ENCODE peak calls at places on chromosomes 6 and 20, in four cellular contexts. K is H1, J is GM12878, E is K562. U is an unnamed sample.

GRCh38 chr6:109521100-109521499 is 38.1 kb upstream of the ZBTB24 start:
- DNase-seq in K (no peak), J (no peak), E (no peak), U (no peak)

GRCh38 chr6:137405806-137406205 is 88.4 kb downstream of the OLIG3 start:
- DNase-seq in K (no peak), J (no peak), E (no peak), U (no peak)

GRCh38 chr6:98037571-98037970 is 754.6 kb upstream of the MMS22L start:
- DNase-seq in K (no peak), J (no peak), E (no peak), U (no peak)

GRCh38 chr6:53679446-53679933 is 13.9 kb upstream of the KLHL31 start:
- DNase-seq in K (no peak), J (no peak), E (peak), U (peak)

GRCh38 chr20:44218441-44218840 is 7.9 kb upstream of the OSER1 start:
- DNase-seq in K (no peak), J (no peak), E (no peak), U (no peak)

GRCh38 chr6:157464653-157465535 is 83.9 kb downstream of the ZDHHC14 start:
- DNase-seq in K (no peak), J (peak), E (no peak), U (no peak)

GRCh38 chr20:57618091-57618765 is 2.0 kb downstream of the ZBP1 start:
- DNase-seq in K (no peak), J (no peak), E (no peak), U (no peak)

GRCh38 chr20:60022849-60023248 is 64.6 kb downstream of the CDH26 start:
- DNase-seq in K (no peak), J (no peak), E (no peak), U (no peak)

GRCh38 chr20:58550661-58551060 is 35.5 kb upstream of the APCDD1L start:
- DNase-seq in K (no peak), J (no peak), E (peak), U (no peak)

GRCh38 chr20:22106308-22106938 is 401.0 kb downstream of the PAX1 start:
- DNase-seq in K (no peak), J (no peak), E (no peak), U (peak)

GRCh38 chr6:41255638-41256246 is 27.6 kb downstream of the TREML4 start:
- DNase-seq in K (no peak), J (no peak), E (no peak), U (no peak)

GRCh38 chr6:131685266-131685780 is 15.9 kb downstream of the OR2A4 start:
- DNase-seq in K (no peak), J (peak), E (no peak), U (no peak)

GRCh38 chr6:6131492-6132109 is 124.9 kb upstream of the NRN1 start:
- DNase-seq in K (peak), J (no peak), E (peak), U (peak)

GRCh38 chr6:130282234-130282995 is 59.7 kb upstream of the SAMD3 start:
- DNase-seq in K (no peak), J (no peak), E (no peak), U (peak)

GRCh38 chr6:105449756-105450390 is 47.0 kb upstream of the PREP start:
- DNase-seq in K (no peak), J (no peak), E (no peak), U (no peak)

GRCh38 chr20:370151-370600 is 10.4 kb upstream of the TRIB3 start:
- DNase-seq in K (no peak), J (no peak), E (no peak), U (peak)

GRCh38 chr6:26240157-26240980 is 124.6 kb upstream of the BTN3A2 start:
- DNase-seq in K (no peak), J (peak), E (no peak), U (no peak)

GRCh38 chr20:53911301-53911700 is 159.1 kb downstream of the BCAS1 start:
- DNase-seq in K (no peak), J (no peak), E (no peak), U (no peak)

GRCh38 chr6:53591873-53592272 is 47.0 kb upstream of the GCLC start:
- DNase-seq in K (no peak), J (no peak), E (no peak), U (no peak)

GRCh38 chr20:61609461-61609860 is 357.4 kb downstream of the CDH4 start:
- DNase-seq in K (no peak), J (no peak), E (no peak), U (no peak)

GRCh38 chr6:27237089-27237723 is 10.3 kb upstream of the PRSS16 start:
- DNase-seq in K (no peak), J (no peak), E (peak), U (peak)

GRCh38 chr6:146028250-146028789 is 542 bp upstream of the GRM1 start:
- DNase-seq in K (no peak), J (no peak), E (peak), U (peak)

DNA sequence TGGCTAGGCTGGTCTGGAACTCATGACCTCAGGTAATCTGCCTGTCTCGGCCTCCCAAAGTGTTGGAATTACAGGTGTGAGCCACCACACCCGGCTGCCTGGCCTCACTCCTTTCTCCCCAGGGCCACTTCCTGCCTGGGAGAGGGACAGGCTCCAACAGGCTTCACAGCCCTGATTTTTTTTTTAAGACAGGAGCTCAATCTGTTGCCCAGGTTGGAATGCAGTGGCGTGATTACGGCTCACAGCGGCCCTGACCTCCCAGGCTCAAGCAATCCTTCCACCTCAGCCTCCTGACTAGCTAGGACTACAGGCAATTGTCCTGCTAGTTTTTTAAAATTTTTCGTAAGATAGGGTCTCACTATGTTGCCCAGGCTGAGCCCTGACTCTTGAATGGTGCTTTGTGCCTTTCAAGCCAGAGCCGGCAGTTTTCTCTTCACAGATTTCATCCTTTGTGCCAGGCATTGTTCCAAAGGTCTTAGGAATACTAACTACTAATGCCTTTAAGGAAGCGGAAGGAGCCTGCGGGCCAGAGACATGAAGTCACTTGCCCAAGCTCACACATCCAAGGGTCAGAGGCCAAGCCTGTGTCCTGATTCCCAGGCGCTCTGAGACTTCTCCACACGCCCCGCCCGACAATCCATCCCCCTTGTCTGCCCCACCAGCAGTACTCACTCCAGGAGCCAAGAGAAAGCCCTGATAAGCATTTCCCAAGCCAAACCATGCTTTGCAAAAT is 19.2 kb downstream of the CAPN11 start:
- DNase-seq in K (no peak), J (no peak), E (no peak), U (no peak)
- TF ChIP-seq SP1 in K (no peak), J (no peak), E (no peak), U (no peak)

GRCh38 chr20:9403481-9403880 is 110.9 kb upstream of the LAMP5 start:
- DNase-seq in K (no peak), J (no peak), E (no peak), U (no peak)

GRCh38 chr20:9397928-9398327 is 116.5 kb upstream of the LAMP5 start:
- DNase-seq in K (no peak), J (no peak), E (no peak), U (no peak)

GRCh38 chr20:9400371-9401025 is 113.9 kb upstream of the LAMP5 start:
- DNase-seq in K (no peak), J (no peak), E (no peak), U (no peak)

DNA sequence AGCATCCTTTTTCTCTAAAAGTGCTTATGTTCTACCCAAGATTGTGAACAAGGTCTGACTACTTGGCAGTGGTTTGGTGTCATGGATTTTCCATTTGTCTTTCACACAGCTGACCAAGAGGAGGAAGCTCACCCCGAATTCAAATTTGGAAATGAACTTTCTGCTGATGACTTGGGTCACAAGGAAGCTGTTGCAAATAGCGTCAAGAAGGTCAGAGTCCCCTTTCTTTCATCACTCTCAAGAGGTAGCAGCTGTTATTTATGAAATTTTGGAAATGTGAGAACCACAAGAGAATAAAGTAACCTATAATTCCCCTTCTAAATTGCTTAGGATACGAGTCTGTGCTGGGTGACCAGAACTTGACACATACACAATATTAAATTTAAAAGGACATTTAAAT is 113.0 kb upstream of the LAMP5 start:
- DNase-seq in K (no peak), J (no peak), E (no peak), U (no peak)
- TF ChIP-seq CHD2 in K (no peak), J (no peak), E (no peak), U (no peak)

GRCh38 chr6:63353282-63353630 is 33.5 kb upstream of the LGSN start:
- DNase-seq in K (no peak), J (no peak), E (no peak), U (no peak)

GRCh38 chr6:63349401-63349800 is 29.6 kb upstream of the LGSN start:
- DNase-seq in K (no peak), J (no peak), E (no peak), U (no peak)

GRCh38 chr6:63355632-63356031 is 35.8 kb upstream of the LGSN start:
- DNase-seq in K (no peak), J (no peak), E (no peak), U (no peak)

GRCh38 chr6:63351995-63352586 is 32.3 kb upstream of the LGSN start:
- DNase-seq in K (no peak), J (peak), E (no peak), U (peak)

GRCh38 chr6:63352587-63353281 is 33.0 kb upstream of the LGSN start:
- DNase-seq in K (no peak), J (peak), E (no peak), U (peak)
- TF ChIP-seq YY1 in K (no peak), J (peak), E (no peak), U (peak)

DNA sequence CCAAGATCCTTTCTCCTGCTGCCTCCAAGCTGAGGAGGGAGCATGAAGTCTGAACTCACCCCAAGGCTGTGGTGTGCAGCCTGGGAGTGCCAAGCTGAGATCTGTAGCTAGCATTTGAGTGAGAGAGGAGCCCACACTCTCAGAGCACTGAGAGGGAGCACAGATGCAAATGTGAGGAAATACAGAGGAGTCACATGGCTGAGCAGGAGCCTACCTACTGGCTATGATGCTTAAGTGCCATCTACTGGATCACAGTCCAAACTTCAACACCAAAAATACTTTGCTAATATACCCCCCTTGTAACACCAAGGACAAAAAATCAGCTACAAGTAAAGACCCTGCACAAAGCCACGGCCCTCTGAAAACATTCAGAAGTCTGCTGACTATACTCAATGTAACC is 94.4 kb upstream of the IMPG1 start:
- DNase-seq in K (no peak), J (no peak), E (no peak), U (no peak)
- TF ChIP-seq SP1 in K (no peak), J (no peak), E (no peak), U (no peak)

DNA sequence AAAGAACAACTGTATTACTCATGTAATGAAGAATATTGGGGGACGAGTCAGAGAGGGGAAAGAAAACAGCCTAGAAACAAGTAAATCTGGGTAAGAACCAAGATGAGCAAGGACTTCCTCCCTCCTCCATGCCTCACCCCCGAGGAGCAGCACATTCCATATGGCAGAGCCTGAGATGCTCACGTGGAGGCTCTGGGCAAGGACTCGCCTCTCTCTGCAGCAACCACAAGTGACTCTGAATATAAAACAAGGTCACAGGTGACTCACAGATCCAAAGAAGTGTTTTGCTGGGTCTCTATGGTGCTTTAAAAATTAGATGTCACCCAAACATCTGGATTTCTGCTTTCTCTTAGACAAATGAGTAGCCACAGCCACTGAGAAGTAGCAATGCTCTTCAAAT is 453.0 kb upstream of the SULF2 start:
- DNase-seq in K (no peak), J (no peak), E (no peak), U (no peak)
- TF ChIP-seq CHD2 in K (no peak), J (no peak), E (no peak), U (no peak)

GRCh38 chr6:17725083-17725482 is 18.4 kb upstream of the NUP153 start:
- DNase-seq in K (peak), J (no peak), E (peak), U (peak)
- TF ChIP-seq YY1 in K (no peak), J (no peak), E (peak), U (peak)

GRCh38 chr6:158879180-158879579 is 60.0 kb upstream of the EZR start:
- DNase-seq in K (no peak), J (no peak), E (no peak), U (no peak)
- TF ChIP-seq SP1 in K (no peak), J (no peak), E (no peak), U (no peak)